ENCODE peak calls at places on chromosomes 3 and 15, in eight cellular contexts. E is cardiac fibroblast, L is glutamatergic neuron, H is progenitor cell of endocrine pancreas, F is suprapubic skin, X is omental fat pad, Z is mucosa of descending colon, A is tibial artery. N is an unnamed sample.

GRCh38 chr3:20072422-20072821 is 32.2 kb downstream of the KAT2B start:
- DNase-seq in F (no peak), L (no peak), H (no peak), X (no peak), E (no peak), A (no peak), Z (no peak), N (no peak)

GRCh38 chr3:126179825-126180476 is 435 bp downstream of the ALDH1L1 start:
- DNase-seq in F (no peak), E (peak), L (no peak), Z (peak), H (peak), X (no peak), A (peak), N (no peak)

GRCh38 chr15:95326689-95327525 is 1003.6 kb upstream of the NR2F2 start:
- DNase-seq in L (peak), E (no peak), H (peak), F (no peak), X (no peak), Z (no peak), A (peak), N (no peak)

GRCh38 chr15:100032358-100033080 is 299.3 kb upstream of the LYSMD4 start:
- DNase-seq in H (no peak), L (no peak), X (no peak), A (peak), F (no peak), E (no peak), Z (no peak), N (no peak)

GRCh38 chr3:123406598-123406997 is 42.3 kb downstream of the ADCY5 start:
- DNase-seq in Z (no peak), X (no peak), L (no peak), H (no peak), F (no peak), A (peak), E (peak), N (no peak)

GRCh38 chr3:124229407-124229806 is 237.5 kb upstream of the ROPN1 start:
- DNase-seq in E (no peak), Z (no peak), F (no peak), H (no peak), A (no peak), L (no peak), X (no peak), N (no peak)

GRCh38 chr3:38165722-38166387 is 518 bp downstream of the OXSR1 start:
- DNase-seq in X (no peak), H (peak), Z (peak), A (peak), F (peak), E (no peak), L (peak), N (peak)

GRCh38 chr3:52434491-52435115 is 10.3 kb downstream of the SEMA3G start:
- DNase-seq in X (peak), H (no peak), L (no peak), Z (no peak), A (no peak), F (no peak), E (no peak), N (no peak)

GRCh38 chr15:45118131-45118588 is 4.0 kb downstream of the DUOXA2 start:
- DNase-seq in Z (peak), X (peak), A (peak), H (peak), L (peak), F (peak), E (peak), N (peak)

GRCh38 chr3:184496933-184497332 is 64.7 kb upstream of the EPHB3 start:
- DNase-seq in H (no peak), L (no peak), Z (no peak), F (no peak), E (no peak), A (no peak), X (no peak), N (no peak)

GRCh38 chr3:12938258-12938711 is 96.9 kb upstream of the RPL32 start:
- DNase-seq in F (no peak), Z (no peak), H (no peak), L (no peak), E (peak), A (peak), X (no peak), N (no peak)

GRCh38 chr15:100692259-100692658 is 89.9 kb downstream of the ASB7 start:
- DNase-seq in H (no peak), L (no peak), X (no peak), E (peak), Z (no peak), F (no peak), A (no peak), N (no peak)

GRCh38 chr3:136209921-136210320 is 13.8 kb upstream of the MSL2 start:
- DNase-seq in F (no peak), E (no peak), X (no peak), L (no peak), A (no peak), H (no peak), Z (no peak), N (no peak)

GRCh38 chr3:42900731-42901420 is 5.1 kb upstream of the ZNF662 start:
- DNase-seq in F (no peak), X (no peak), L (no peak), E (no peak), A (no peak), H (no peak), Z (no peak), N (no peak)

GRCh38 chr15:99174567-99174966 is 69.7 kb downstream of the SYNM start:
- DNase-seq in L (no peak), E (no peak), F (no peak), X (no peak), A (no peak), H (no peak), Z (no peak), N (no peak)

GRCh38 chr3:172201136-172201989 is 162.0 kb downstream of the FNDC3B start:
- DNase-seq in A (peak), X (peak), F (peak), E (peak), Z (peak), L (no peak), H (no peak), N (no peak)

GRCh38 chr3:481680-482079 is 285.1 kb downstream of the CHL1 start:
- DNase-seq in L (no peak), A (no peak), Z (no peak), X (no peak), E (peak), H (no peak), F (no peak), N (no peak)
- TF ChIP-seq CTCF in L (no peak), A (peak), Z (no peak), X (no peak), E (no peak), H (peak), F (no peak), N (no peak)

GRCh38 chr3:99551520-99551919 is 86.9 kb upstream of the COL8A1 start:
- DNase-seq in E (no peak), Z (no peak), H (no peak), X (no peak), A (no peak), L (no peak), F (no peak), N (no peak)
- TF ChIP-seq CTCF in E (peak), Z (no peak), H (peak), X (no peak), A (no peak), L (no peak), F (no peak), N (no peak)

GRCh38 chr15:84878504-84878903 is 6.0 kb upstream of the SLC28A1 start:
- DNase-seq in Z (peak), L (peak), E (peak), F (no peak), X (peak), A (peak), H (no peak), N (peak)
- TF ChIP-seq CTCF in Z (peak), L (peak), E (peak), F (peak), X (no peak), A (peak), H (peak), N (peak)

GRCh38 chr3:88984832-88985231 is 122.6 kb upstream of the EPHA3 start:
- DNase-seq in F (no peak), Z (no peak), X (no peak), A (no peak), H (no peak), E (no peak), L (no peak), N (no peak)
- TF ChIP-seq CTCF in F (no peak), Z (no peak), X (no peak), A (no peak), H (no peak), E (no peak), L (no peak), N (no peak)

DNA sequence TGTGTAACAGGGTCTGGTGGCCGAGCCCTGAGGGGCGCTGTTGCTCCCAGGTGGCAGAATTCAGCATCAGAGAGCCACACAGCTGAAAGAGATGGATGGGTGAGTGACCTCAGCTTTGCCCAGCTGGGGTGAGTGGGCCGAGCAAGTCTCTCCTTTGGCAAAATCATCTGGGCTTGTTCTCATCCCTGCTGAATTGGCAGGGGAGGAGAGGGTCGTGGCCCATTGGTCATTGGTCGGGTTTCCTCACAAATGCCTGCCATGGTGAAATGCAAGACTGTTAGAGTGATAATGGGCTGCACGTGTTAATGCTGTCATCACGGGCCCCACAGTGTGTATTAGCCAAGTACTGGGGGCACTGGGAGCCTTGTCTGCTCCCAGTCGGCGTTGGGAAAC is 15.9 kb downstream of the ABHD2 start:
- DNase-seq in Z (no peak), F (no peak), E (peak), H (no peak), X (no peak), L (no peak), A (peak), N (no peak)
- TF ChIP-seq CTCF in Z (no peak), F (no peak), E (no peak), H (no peak), X (no peak), L (no peak), A (no peak), N (no peak)

GRCh38 chr3:111080357-111080937 is 8.8 kb downstream of the NECTIN3 start:
- DNase-seq in H (no peak), L (no peak), X (no peak), E (peak), Z (no peak), A (no peak), F (no peak), N (no peak)
- TF ChIP-seq CTCF in H (peak), L (peak), X (no peak), E (peak), Z (no peak), A (peak), F (peak), N (peak)

GRCh38 chr3:354433-354832 is 157.9 kb downstream of the CHL1 start:
- DNase-seq in Z (peak), H (peak), F (no peak), L (peak), E (peak), A (no peak), X (no peak), N (no peak)
- TF ChIP-seq CTCF in Z (peak), H (peak), F (peak), L (peak), E (peak), A (peak), X (no peak), N (peak)